ENCODE peak calls at places on chromosomes 1 and 21, in four cellular contexts. Z is HFF-Myc, N is adrenal gland, I is small intestine. C is an unnamed sample.

GRCh38 chr1:224543453-224543852 is 72.7 kb upstream of the CNIH3 start:
- DNase-seq in Z (peak; percentile 84), N (no peak), I (no peak), C (no peak)

GRCh38 chr1:20555025-20555757 is 2.8 kb downstream of the FAM43B start:
- DNase-seq in Z (no peak), N (peak; percentile 80), I (no peak), C (no peak)

GRCh38 chr1:12249181-12249580 is 19.4 kb downstream of the VPS13D start:
- DNase-seq in Z (no peak), N (no peak), I (no peak), C (no peak)

GRCh38 chr21:45954271-45954670 is 27.3 kb upstream of the COL6A1 start:
- DNase-seq in Z (no peak), N (no peak), I (no peak), C (no peak)

GRCh38 chr1:67144696-67145095 is 9.9 kb upstream of the C1orf141 start:
- DNase-seq in Z (no peak), N (no peak), I (no peak), C (no peak)

GRCh38 chr1:162248854-162249535 is 127.7 kb downstream of the SPATA46 start:
- DNase-seq in Z (no peak), N (no peak), I (no peak), C (no peak)

GRCh38 chr1:113488576-113489177 is 98.4 kb downstream of the MAGI3 start:
- DNase-seq in Z (no peak), N (no peak), I (no peak), C (no peak)

GRCh38 chr1:26797627-26798026 is 9.9 kb downstream of the PIGV start:
- DNase-seq in Z (no peak), N (no peak), I (no peak), C (no peak)

GRCh38 chr1:182149411-182149965 is 88.0 kb upstream of the ZNF648 start:
- DNase-seq in Z (peak; percentile 30), N (peak; percentile 73), I (no peak), C (no peak)

GRCh38 chr1:116743535-116743934 is 10.7 kb upstream of the CD2 start:
- DNase-seq in Z (no peak), N (peak; percentile 7), I (no peak), C (no peak)

GRCh38 chr1:56654126-56654923 is 9.2 kb downstream of the PRKAA2 start:
- DNase-seq in Z (no peak), N (no peak), I (no peak), C (no peak)

GRCh38 chr1:113178106-113178505 is 105.1 kb downstream of the LRIG2 start:
- DNase-seq in Z (no peak), N (no peak), I (no peak), C (no peak)

GRCh38 chr1:78688701-78689100 is 39.1 kb downstream of the IFI44 start:
- DNase-seq in Z (no peak), N (no peak), I (no peak), C (no peak)

GRCh38 chr1:65630855-65631254 is 161.8 kb upstream of the PDE4B start:
- DNase-seq in Z (no peak), N (no peak), I (no peak), C (no peak)

GRCh38 chr1:85230305-85230977 is 29.0 kb downstream of the C1orf52 start:
- DNase-seq in Z (no peak), N (no peak), I (no peak), C (no peak)

GRCh38 chr1:201396859-201397464 is 2.2 kb downstream of the LAD1 start:
- DNase-seq in Z (no peak), N (peak; percentile 59), I (peak; percentile 93), C (peak; percentile 91)

GRCh38 chr1:68600049-68600661 is 103.3 kb upstream of the DEPDC1 start:
- DNase-seq in Z (no peak), N (no peak), I (no peak), C (peak; percentile 23)

GRCh38 chr1:43019226-43019625 is 60.6 kb upstream of the SLC2A1 start:
- DNase-seq in Z (no peak), N (no peak), I (no peak), C (no peak)

GRCh38 chr1:110603058-110603457 is 3.1 kb downstream of the KCNA2 start:
- DNase-seq in Z (no peak), N (no peak), I (no peak), C (no peak)

DNA sequence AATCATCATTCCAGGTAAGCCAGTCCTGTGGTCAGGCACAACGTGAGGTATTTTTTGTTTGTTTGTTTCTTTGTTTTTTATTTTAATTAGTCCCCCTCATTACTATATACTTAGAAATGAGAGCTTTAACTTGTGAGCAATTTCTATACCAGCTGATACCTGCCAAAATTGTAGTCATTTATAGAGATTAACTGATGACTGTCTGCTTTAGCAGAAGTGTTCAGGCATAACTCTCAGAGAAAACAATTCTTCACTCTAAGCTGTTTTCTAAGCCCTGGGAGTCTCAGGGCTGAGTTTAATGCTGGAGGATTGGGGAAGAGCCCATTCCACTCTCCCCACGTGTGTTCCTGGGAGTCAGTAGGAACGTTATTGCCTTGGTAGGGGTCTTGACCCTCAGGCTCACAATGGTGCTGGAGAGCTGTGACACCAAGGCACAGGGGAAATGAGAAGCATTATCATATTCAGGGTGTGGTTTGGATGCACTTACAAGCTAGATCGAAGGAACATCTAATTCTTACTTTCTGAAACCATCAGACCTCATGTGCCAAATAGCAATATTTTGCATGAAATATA is 168.2 kb downstream of the CLIC6 start:
- DNase-seq in Z (no peak), N (peak; percentile 6), I (no peak), C (no peak)
- H3K4me3 ChIP-seq in Z (peak overlapping the region; percentile 23), N (no peak overlapping the region), I (no peak overlapping the region), C (no peak overlapping the region)

GRCh38 chr1:16153999-16154673 is 1.7 kb downstream of the EPHA2 start:
- DNase-seq in Z (no peak), N (no peak), I (no peak), C (no peak)

GRCh38 chr1:16153110-16153998 is 2.5 kb downstream of the EPHA2 start:
- DNase-seq in Z (no peak), N (no peak), I (no peak), C (no peak)

GRCh38 chr1:16158025-16158424 is 2.2 kb upstream of the EPHA2 start:
- DNase-seq in Z (no peak), N (no peak), I (no peak), C (no peak)

GRCh38 chr1:16156848-16157495 is 1.1 kb upstream of the EPHA2 start:
- DNase-seq in Z (no peak), N (peak; percentile 71), I (no peak), C (no peak)

DNA sequence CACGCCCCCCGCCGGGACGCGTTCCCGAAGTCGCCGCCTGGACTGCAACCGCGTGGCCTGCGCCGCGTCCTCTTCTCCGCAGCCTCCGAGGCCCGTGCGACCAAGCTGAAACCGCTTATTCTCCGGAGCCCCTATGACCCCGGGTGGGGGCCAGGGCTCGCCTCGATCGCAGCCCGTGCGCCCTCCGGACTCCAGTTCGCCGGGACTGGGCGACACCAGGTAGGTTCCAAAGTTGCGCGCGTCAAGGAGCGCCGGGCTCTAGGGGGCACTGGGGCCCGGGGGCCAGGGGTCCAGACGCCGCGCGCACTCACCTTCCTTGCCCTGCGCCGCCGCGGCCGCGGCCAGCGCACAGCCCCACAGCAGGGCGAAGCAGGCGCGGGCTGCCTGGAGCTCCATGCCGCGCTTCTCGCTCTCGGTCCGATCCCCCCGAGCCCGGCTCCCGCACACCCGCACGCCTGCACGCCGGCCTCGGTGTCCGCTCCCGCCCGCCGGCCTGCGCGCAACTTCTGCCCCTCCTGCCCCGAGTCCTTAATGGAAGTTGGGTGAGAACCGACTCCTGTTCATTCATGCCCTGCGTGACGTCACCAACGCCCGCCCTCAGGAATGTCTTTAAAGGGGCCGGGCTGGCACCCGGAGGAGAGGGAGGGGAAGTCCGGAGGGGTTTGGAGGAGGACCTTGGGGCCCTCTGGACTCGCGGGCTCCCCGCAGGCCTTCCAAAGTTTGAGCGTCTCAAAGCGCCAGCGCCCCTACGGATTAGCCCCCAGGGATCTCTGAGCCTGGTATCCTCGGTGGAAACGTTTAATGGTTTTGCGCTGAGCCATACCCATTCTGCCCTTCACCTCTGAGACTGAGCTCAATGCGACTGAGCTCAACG is at the start of gene EPHA2:
- DNase-seq in Z (peak; percentile 64), N (peak; percentile 97), I (peak; percentile 95), C (peak; percentile 96)
- H3K4me3 ChIP-seq in Z (peak within 1 kb of the TSS; percentile 74), N (peak within 1 kb of the TSS; percentile 73), I (peak within 1 kb of the TSS; percentile 91), C (peak within 1 kb of the TSS; percentile 60)

GRCh38 chr1:156664046-156664948 is 12.9 kb downstream of the NES start:
- DNase-seq in Z (no peak), N (no peak), I (no peak), C (no peak)
- H3K4me3 ChIP-seq in Z (no peak overlapping the region), N (no peak overlapping the region), I (no peak overlapping the region), C (no peak overlapping the region)

GRCh38 chr1:160117300-160117699 is 1.7 kb downstream of the ATP1A2 start:
- DNase-seq in Z (no peak), N (no peak), I (no peak), C (no peak)
- H3K4me3 ChIP-seq in Z (no peak overlapping the region), N (no peak overlapping the region), I (no peak overlapping the region), C (no peak overlapping the region)

GRCh38 chr1:24683713-24684162 is 40.6 kb downstream of the SRRM1 start:
- DNase-seq in Z (peak; percentile 59), N (peak; percentile 84), I (peak; percentile 97), C (no peak)
- H3K4me3 ChIP-seq in Z (no peak overlapping the region), N (no peak overlapping the region), I (no peak overlapping the region), C (no peak overlapping the region)

GRCh38 chr1:147585640-147586383 is 44.5 kb downstream of the BCL9 start:
- DNase-seq in Z (no peak), N (no peak), I (no peak), C (no peak)

GRCh38 chr1:147591246-147591891 is 50.1 kb downstream of the BCL9 start:
- DNase-seq in Z (no peak), N (no peak), I (no peak), C (no peak)

GRCh38 chr1:147591993-147592392 is 50.7 kb downstream of the BCL9 start:
- DNase-seq in Z (no peak), N (no peak), I (no peak), C (no peak)

GRCh38 chr1:147581459-147581858 is 40.2 kb downstream of the BCL9 start:
- DNase-seq in Z (no peak), N (no peak), I (no peak), C (no peak)

GRCh38 chr1:147586412-147586811 is 45.1 kb downstream of the BCL9 start:
- DNase-seq in Z (no peak), N (no peak), I (no peak), C (no peak)
- H3K4me3 ChIP-seq in Z (no peak overlapping the region), N (no peak overlapping the region), I (no peak overlapping the region), C (no peak overlapping the region)

GRCh38 chr1:40312238-40313205 is 4.6 kb downstream of the COL9A2 start:
- DNase-seq in Z (no peak), N (no peak), I (peak; percentile 53), C (no peak)
- H3K4me3 ChIP-seq in Z (no peak overlapping the region), N (no peak overlapping the region), I (no peak overlapping the region), C (no peak overlapping the region)

DNA sequence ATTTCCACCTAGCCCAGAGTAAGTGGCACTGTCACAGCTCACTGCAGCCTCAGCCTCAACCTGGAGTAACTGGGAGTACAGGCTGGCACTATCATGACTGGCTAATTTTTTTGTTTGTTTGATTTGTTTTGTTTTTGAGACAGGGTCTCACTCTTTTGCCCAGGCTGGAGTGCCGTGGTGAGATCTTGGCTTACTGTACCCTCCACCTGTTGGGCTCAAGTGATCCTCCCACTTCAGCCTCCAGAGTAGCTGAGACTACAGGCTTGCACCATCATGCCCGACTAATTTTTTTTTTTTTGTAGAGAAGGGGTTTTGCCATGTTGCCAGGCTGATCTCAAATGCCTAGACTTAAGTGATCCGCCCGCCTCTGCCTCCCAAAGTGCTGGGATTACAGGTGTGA is 2.5 kb downstream of the UCK2 start:
- DNase-seq in Z (no peak), N (no peak), I (no peak), C (no peak)
- H3K4me3 ChIP-seq in Z (peak overlapping the region; percentile 95), N (no peak overlapping the region), I (no peak overlapping the region), C (no peak overlapping the region)

C was measured in body of pancreas.